ENCODE peak calls at places on chromosomes 6 and 20, in eight cellular contexts. E is ELF-1; N is cardiac fibroblast; J is activated naive CD4-positive, alpha-beta T cell; B is IMR-90; U is left lung; X is posterior cingulate gyrus; P is heart right ventricle. L is an unnamed sample.

GRCh38 chr20:2305479-2305878 is 9.7 kb downstream of the TGM3 start:
- DNase-seq in E (no peak), N (no peak), J (no peak), B (no peak), U (no peak), X (no peak), P (no peak), L (no peak)

GRCh38 chr6:11961137-11961779 is 50.9 kb upstream of the HIVEP1 start:
- DNase-seq in E (no peak), N (no peak), J (no peak), B (no peak), U (no peak), X (no peak), P (no peak), L (no peak)

GRCh38 chr20:327041-327945 is 1.9 kb downstream of the SOX12 start:
- DNase-seq in E (peak), N (peak), J (peak), B (peak), U (peak), X (peak), P (peak), L (peak)

GRCh38 chr20:45958593-45958992 is 13.4 kb downstream of the ZNF335 start:
- DNase-seq in E (no peak), N (no peak), J (no peak), B (no peak), U (no peak), X (no peak), P (no peak), L (no peak)

GRCh38 chr6:143108278-143108677 is 47.6 kb downstream of the AIG1 start:
- DNase-seq in E (no peak), N (no peak), J (no peak), B (no peak), U (no peak), X (peak), P (no peak), L (no peak)

GRCh38 chr6:6856538-6857523 is 250.9 kb upstream of the RREB1 start:
- DNase-seq in E (peak), N (peak), J (peak), B (peak), U (peak), X (no peak), P (peak), L (peak)

GRCh38 chr6:158047120-158047518 is 65.5 kb downstream of the SYNJ2 start:
- DNase-seq in E (no peak), N (peak), J (peak), B (peak), U (no peak), X (peak), P (no peak), L (no peak)

GRCh38 chr20:62808211-62808865 is 3.7 kb downstream of the OGFR start:
- DNase-seq in E (peak), N (peak), J (peak), B (peak), U (peak), X (peak), P (peak), L (no peak)

GRCh38 chr20:24837721-24838456 is 111.2 kb upstream of the CST7 start:
- DNase-seq in E (no peak), N (peak), J (no peak), B (peak), U (no peak), X (no peak), P (no peak), L (no peak)

GRCh38 chr6:82786251-82786650 is 279.4 kb downstream of the UBE3D start:
- DNase-seq in E (no peak), N (no peak), J (no peak), B (no peak), U (no peak), X (no peak), P (no peak), L (no peak)

GRCh38 chr6:80003841-80004198 is 629 bp upstream of the TTK start:
- DNase-seq in E (no peak), N (no peak), J (peak), B (no peak), U (peak), X (peak), P (no peak), L (no peak)

GRCh38 chr6:139539852-139540251 is 165.4 kb upstream of the CITED2 start:
- DNase-seq in E (peak), N (peak), J (no peak), B (peak), U (peak), X (no peak), P (peak), L (peak)

GRCh38 chr20:10603971-10604864 is 69.6 kb downstream of the JAG1 start:
- DNase-seq in E (no peak), N (peak), J (no peak), B (peak), U (peak), X (no peak), P (peak), L (peak)